ENCODE peak calls at places on chromosomes 13 and 19, in seven cellular contexts. Y is M059J; J is myocyte; G is WTC11; O is heart right ventricle; X is activated naive CD8-positive, alpha-beta T cell treated with anti-CD3 and anti-CD28 coated beads, Interleukin-2, amount 10 ng/mL, durations not matched to agents 7 days and 5 days; S is effector memory CD8-positive, alpha-beta T cell. Q is an unnamed sample.

GRCh38 chr19:46416077-46416709 is 2.8 kb upstream of the CCDC8 start:
- DNase-seq in O (peak), G (peak), S (no peak), J (peak), Y (peak), X (no peak), Q (peak)

GRCh38 chr13:95019886-95020285 is 281.4 kb downstream of the ABCC4 start:
- DNase-seq in Y (no peak), G (no peak), J (no peak), O (no peak), S (no peak), X (no peak), Q (no peak)

GRCh38 chr19:455031-455705 is 5.7 kb downstream of the SHC2 start:
- DNase-seq in J (no peak), O (no peak), S (no peak), G (no peak), X (no peak), Y (no peak), Q (no peak)

GRCh38 chr13:95784891-95785290 is 108.0 kb downstream of the DNAJC3 start:
- DNase-seq in S (no peak), J (peak), G (no peak), X (no peak), Y (peak), O (no peak), Q (no peak)

GRCh38 chr13:27159806-27160563 is 11.6 kb downstream of the USP12 start:
- DNase-seq in S (no peak), G (no peak), X (no peak), O (no peak), J (no peak), Y (no peak), Q (no peak)

GRCh38 chr13:99075268-99076191 is 97.7 kb upstream of the DOCK9 start:
- DNase-seq in X (no peak), G (no peak), O (no peak), Y (no peak), S (no peak), J (no peak), Q (no peak)

GRCh38 chr19:15452111-15453047 is 2.6 kb upstream of the WIZ start:
- DNase-seq in J (peak), S (no peak), X (no peak), Y (peak), O (peak), G (peak), Q (peak)

GRCh38 chr19:9523885-9524474 is 14.5 kb downstream of the ZNF426 start:
- DNase-seq in Y (no peak), G (no peak), S (no peak), O (no peak), J (peak), X (no peak), Q (no peak)

GRCh38 chr19:38049105-38049649 is 142.2 kb downstream of the SIPA1L3 start:
- DNase-seq in X (peak), S (peak), Y (no peak), G (no peak), O (no peak), J (no peak), Q (no peak)

Q was measured in H9.